ENCODE peak calls at places on chromosomes 2 and 18, in seven cellular contexts. O is MM.1S, Q is HCT116, L is PC-3, R is GM23338, E is hepatocyte, Y is SK-N-SH. M is an unnamed sample. For H3K9me2 and H3K27me3, the result is how much of the 10 kb centered on the place peaks cover.

GRCh38 chr18:47931707-47932103 is 1.2 kb upstream of the SMAD2 start:
- DNase-seq in O (peak), Q (no peak), L (no peak), R (peak), E (peak), Y (peak), M (peak)

GRCh38 chr2:3492951-3493609 is 26.3 kb downstream of the ADI1 start:
- DNase-seq in O (no peak), Q (no peak), L (no peak), R (no peak), E (no peak), Y (peak), M (no peak)

GRCh38 chr18:9259148-9259547 is 75.4 kb upstream of the TWSG1 start:
- DNase-seq in O (no peak), Q (no peak), L (no peak), R (no peak), E (no peak), Y (no peak), M (no peak)

GRCh38 chr2:28477087-28477486 is 18.8 kb upstream of the PLB1 start:
- DNase-seq in O (peak), Q (no peak), L (no peak), R (no peak), E (no peak), Y (no peak), M (no peak)

GRCh38 chr2:240520143-240520973 is 37.4 kb downstream of the ANKMY1 start:
- DNase-seq in O (no peak), Q (no peak), L (no peak), R (peak), E (no peak), Y (no peak), M (no peak)

GRCh38 chr2:38073211-38074005 is 2.5 kb downstream of the CYP1B1 start:
- DNase-seq in O (no peak), Q (no peak), L (peak), R (peak), E (no peak), Y (no peak), M (peak)

GRCh38 chr18:48569139-48569914 is 30.5 kb downstream of the CTIF start:
- DNase-seq in O (no peak), Q (no peak), L (no peak), R (no peak), E (no peak), Y (no peak), M (no peak)

GRCh38 chr2:135676031-135676430 is 65.6 kb upstream of the UBXN4 start:
- DNase-seq in O (no peak), Q (no peak), L (no peak), R (no peak), E (no peak), Y (no peak), M (no peak)

GRCh38 chr2:74552914-74553811 is 579 bp downstream of the LOXL3 start:
- DNase-seq in O (no peak), Q (no peak), L (no peak), R (peak), E (peak), Y (peak), M (no peak)

GRCh38 chr2:205613970-205614559 is 68.2 kb upstream of the NRP2 start:
- DNase-seq in O (no peak), Q (no peak), L (no peak), R (no peak), E (no peak), Y (peak), M (no peak)

GRCh38 chr2:211931314-211931713 is 607.3 kb downstream of the ERBB4 start:
- DNase-seq in O (no peak), Q (no peak), L (no peak), R (no peak), E (no peak), Y (no peak), M (no peak)

GRCh38 chr18:27921392-27921791 is 255.5 kb downstream of the CDH2 start:
- DNase-seq in O (no peak), Q (no peak), L (peak), R (peak), E (no peak), Y (no peak), M (peak)

GRCh38 chr2:223056656-223057418 is 4.8 kb downstream of the KCNE4 start:
- DNase-seq in O (no peak), Q (no peak), L (no peak), R (no peak), E (peak), Y (no peak), M (no peak)

GRCh38 chr2:241794250-241794823 is 14.7 kb upstream of the NEU4 start:
- DNase-seq in O (no peak), Q (no peak), L (no peak), R (no peak), E (no peak), Y (no peak), M (no peak)

GRCh38 chr2:127932199-127932877 is 46.6 kb upstream of the AMMECR1L start:
- DNase-seq in O (no peak), Q (peak), L (peak), R (no peak), E (peak), Y (no peak), M (peak)

GRCh38 chr2:204282525-204282924 is 262.8 kb upstream of the PARD3B start:
- DNase-seq in O (no peak), Q (no peak), L (no peak), R (peak), E (peak), Y (no peak), M (no peak)

GRCh38 chr2:218002792-218003191 is at the start of gene TNS1:
- DNase-seq in O (no peak), Q (no peak), L (no peak), R (peak), E (peak), Y (peak), M (no peak)

GRCh38 chr2:42923632-42924425 is 131.4 kb upstream of the HAAO start:
- DNase-seq in O (no peak), Q (no peak), L (no peak), R (peak), E (no peak), Y (no peak), M (no peak)

GRCh38 chr2:226664140-226664539 is 135.5 kb downstream of the IRS1 start:
- DNase-seq in O (no peak), Q (no peak), L (peak), R (no peak), E (no peak), Y (no peak), M (no peak)

GRCh38 chr2:209600257-209601180 is 171.1 kb upstream of the UNC80 start:
- DNase-seq in O (no peak), Q (no peak), L (no peak), R (peak), E (no peak), Y (peak), M (no peak)

GRCh38 chr2:50402654-50402960 is 629.3 kb downstream of the NRXN1 start:
- DNase-seq in O (no peak), Q (no peak), L (no peak), R (no peak), E (no peak), Y (no peak), M (no peak)

GRCh38 chr2:201258666-201258999 is 1.7 kb upstream of the CASP8 start:
- DNase-seq in O (no peak), Q (no peak), L (no peak), R (peak), E (no peak), Y (no peak), M (no peak)

GRCh38 chr2:160294339-160294803 is 94.3 kb upstream of the ITGB6 start:
- DNase-seq in O (no peak), Q (no peak), L (peak), R (no peak), E (peak), Y (no peak), M (no peak)

GRCh38 chr18:59459352-59460059 is 100.4 kb upstream of the LMAN1 start:
- DNase-seq in O (peak), Q (peak), L (peak), R (peak), E (peak), Y (peak), M (no peak)

GRCh38 chr2:172555522-172556283 is at the start of gene PDK1:
- DNase-seq in O (peak), Q (peak), L (peak), R (peak), E (peak), Y (peak), M (peak)

GRCh38 chr2:181977661-181978350 is 7.8 kb upstream of the PPP1R1C start:
- DNase-seq in O (no peak), Q (no peak), L (peak), R (no peak), E (peak), Y (no peak), M (peak)

GRCh38 chr2:11142330-11142729 is 12.9 kb upstream of the SLC66A3 start:
- DNase-seq in O (no peak), Q (no peak), L (no peak), R (no peak), E (no peak), Y (no peak), M (no peak)

GRCh38 chr2:227447606-227448005 is 24.4 kb upstream of the AGFG1 start:
- DNase-seq in O (no peak), Q (no peak), L (peak), R (no peak), E (no peak), Y (no peak), M (no peak)

GRCh38 chr2:84891355-84892010 is 10.6 kb upstream of the TRABD2A start:
- DNase-seq in O (no peak), Q (no peak), L (no peak), R (no peak), E (no peak), Y (no peak), M (no peak)

GRCh38 chr2:8103085-8103708 is 578.7 kb upstream of the ID2 start:
- DNase-seq in O (no peak), Q (no peak), L (peak), R (no peak), E (peak), Y (no peak), M (no peak)

GRCh38 chr2:85390941-85391669 is 19.1 kb downstream of the CAPG start:
- DNase-seq in O (peak), Q (peak), L (peak), R (peak), E (peak), Y (peak), M (peak)

GRCh38 chr2:233002829-233003657 is 10.0 kb downstream of the NGEF start:
- DNase-seq in O (no peak), Q (no peak), L (no peak), R (no peak), E (no peak), Y (no peak), M (no peak)

GRCh38 chr2:191740776-191741175 is 62.8 kb downstream of the NABP1 start:
- DNase-seq in O (no peak), Q (no peak), L (no peak), R (no peak), E (no peak), Y (no peak), M (no peak)

GRCh38 chr2:215486973-215487372 is 51.1 kb upstream of the FN1 start:
- DNase-seq in O (no peak), Q (no peak), L (no peak), R (no peak), E (no peak), Y (no peak), M (no peak)

GRCh38 chr2:55159037-55159651 is 72.9 kb downstream of the CLHC1 start:
- DNase-seq in O (peak), Q (no peak), L (no peak), R (no peak), E (no peak), Y (no peak), M (no peak)

GRCh38 chr2:26847663-26848335 is at the start of gene DPYSL5:
- DNase-seq in O (no peak), Q (peak), L (no peak), R (peak), E (peak), Y (peak), M (no peak)

GRCh38 chr2:173119069-173119807 is 43.6 kb downstream of the MAP3K20 start:
- DNase-seq in O (no peak), Q (no peak), L (no peak), R (no peak), E (no peak), Y (no peak), M (no peak)

GRCh38 chr2:74646829-74647482 is 1.2 kb downstream of the M1AP start:
- DNase-seq in O (no peak), Q (no peak), L (no peak), R (peak), E (no peak), Y (no peak), M (no peak)

GRCh38 chr2:97691166-97691565 is 21.7 kb downstream of the C2orf92 start:
- DNase-seq in O (no peak), Q (no peak), L (no peak), R (peak), E (no peak), Y (no peak), M (peak)

DNA sequence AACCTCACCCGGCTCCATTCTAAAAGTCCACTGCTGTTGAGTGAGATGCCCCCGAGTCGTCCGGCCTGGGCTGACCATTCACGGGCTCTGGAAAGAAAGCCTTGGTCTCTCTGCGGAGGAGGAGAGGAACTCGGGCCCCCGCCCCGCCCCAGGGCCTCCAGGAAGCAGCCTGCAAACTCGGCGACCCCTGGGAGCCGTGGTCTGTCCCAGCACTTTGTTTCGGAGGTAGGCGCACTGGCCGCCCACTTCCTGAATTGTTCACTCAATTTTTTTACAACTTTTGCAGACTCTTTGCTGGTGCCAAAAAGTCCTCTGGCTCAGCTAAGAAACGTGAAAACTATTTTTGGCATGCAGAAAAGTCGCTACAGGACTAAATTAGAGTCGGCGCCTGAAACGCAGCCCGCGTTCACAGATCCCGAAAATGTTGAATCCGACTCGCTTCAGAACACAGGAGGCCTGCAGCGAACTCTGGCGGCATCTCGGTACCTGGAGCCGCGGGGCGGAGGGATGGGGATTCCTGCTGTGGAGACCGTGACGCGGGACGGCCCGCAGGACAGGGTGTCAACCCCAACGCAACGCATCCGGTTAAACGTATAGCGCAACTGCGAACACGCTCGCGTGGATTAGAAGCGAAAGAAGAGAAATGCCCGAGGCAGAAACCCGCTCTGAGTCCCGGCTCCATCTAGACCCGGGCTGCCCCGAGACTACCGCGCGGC is 1.5 kb downstream of the PXDN start:
- DNase-seq in O (no peak), Q (no peak), L (peak), R (peak), E (peak), Y (peak), M (peak)
- TF ChIP-seq CTCF in O (no peak), Q (peak), L (peak), R (peak), E (peak), Y (peak), M (peak)

DNA sequence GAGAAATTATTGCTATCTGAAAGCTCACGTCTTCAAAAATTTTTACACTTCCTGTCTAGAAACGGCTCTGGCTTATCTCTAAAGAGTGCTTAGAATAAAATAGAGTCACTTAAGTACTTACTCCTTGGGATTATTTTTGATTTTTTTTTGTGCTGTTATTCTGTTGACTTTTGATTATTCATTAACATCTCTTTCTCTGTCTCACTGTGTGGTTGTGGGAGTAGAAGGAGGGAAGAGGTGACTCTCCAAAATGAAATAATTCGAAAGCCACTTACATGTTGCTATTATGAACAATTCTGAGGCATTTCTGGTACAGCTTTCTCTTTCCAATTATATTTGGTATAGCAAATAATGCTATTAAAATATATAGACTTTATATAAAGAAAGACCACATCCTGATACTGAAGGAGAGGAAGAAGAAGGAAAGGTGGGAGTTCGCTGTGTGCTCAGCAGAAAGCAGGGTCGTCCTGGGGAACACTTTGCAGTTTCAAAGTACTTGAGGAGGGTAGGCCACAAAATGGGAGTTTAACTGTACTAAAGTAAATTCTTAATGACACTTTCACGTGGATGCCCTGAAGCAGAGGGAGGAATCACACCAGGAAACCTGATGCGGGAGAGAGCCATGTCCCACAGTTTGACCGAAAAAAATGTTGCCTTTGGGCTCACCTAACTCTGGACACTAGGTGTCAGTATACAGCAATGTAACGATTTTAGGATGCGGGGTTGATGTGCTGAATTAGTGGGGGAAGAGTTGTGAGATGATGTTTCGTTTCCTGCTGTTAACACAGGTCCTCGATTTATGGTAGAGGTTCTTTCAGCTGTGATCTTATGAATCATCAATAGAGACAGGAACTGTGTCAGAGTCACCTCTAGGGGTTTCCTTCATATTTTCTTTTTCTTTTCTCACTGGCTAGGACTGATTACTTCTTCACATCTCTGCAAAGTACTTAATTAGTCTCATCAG is 9.8 kb upstream of the MMADHC start:
- DNase-seq in O (peak), Q (peak), L (peak), R (peak), E (peak), Y (peak), M (peak)
- H3K9me2 ChIP-seq in O (under half), Q (under half), L (under half), R (under half), E (under half), Y (under half), M (under half)

DNA sequence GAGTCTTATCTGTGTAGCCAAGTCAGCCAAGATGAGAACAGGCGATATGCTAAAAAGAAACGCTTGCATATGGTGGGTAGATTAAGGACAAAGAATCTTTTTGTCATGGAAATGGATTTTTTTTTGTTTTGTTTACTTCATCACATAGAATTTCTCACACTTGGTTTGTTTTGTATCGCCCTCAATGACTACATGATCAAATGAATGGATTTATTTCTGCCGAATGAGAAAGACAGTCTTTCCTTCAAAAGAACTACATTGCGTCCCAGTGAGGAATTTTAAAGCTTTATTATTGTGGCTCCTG is 2.0 kb downstream of the SALL3 start:
- DNase-seq in O (no peak), Q (no peak), L (no peak), R (peak), E (no peak), Y (no peak), M (no peak)
- H3K27me3 ChIP-seq in O (under half), Q (under half), L (half or more), R (under half), E (half or more), Y (half or more), M (under half)

DNA sequence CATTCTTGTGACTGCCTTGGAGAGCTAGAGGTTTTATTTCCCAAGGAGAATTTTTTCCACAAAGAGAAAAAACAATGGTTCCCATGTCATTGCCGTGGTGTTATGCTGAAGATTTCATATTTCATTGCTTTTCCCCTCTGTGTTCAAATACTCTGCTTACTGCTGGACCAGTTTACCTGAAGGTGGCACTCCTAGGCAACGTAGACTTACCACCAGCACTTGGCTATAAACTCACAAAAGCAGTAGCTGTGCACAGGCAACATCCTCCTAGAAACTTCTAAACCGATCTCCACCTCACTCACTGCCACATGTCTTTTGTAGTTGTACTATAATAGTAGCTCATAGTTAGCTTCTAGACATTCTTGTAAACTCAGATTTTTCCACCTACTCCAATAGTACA is 1319.7 kb upstream of the CRIM1 start:
- DNase-seq in O (peak), Q (no peak), L (peak), R (peak), E (peak), Y (peak), M (no peak)
- TF ChIP-seq CTCF in O (peak), Q (no peak), L (peak), R (peak), E (peak), Y (peak), M (no peak)

GRCh38 chr2:151640087-151640486 is 94.2 kb downstream of the NEB start:
- DNase-seq in O (no peak), Q (no peak), L (no peak), R (peak), E (no peak), Y (no peak), M (no peak)
- H3K9me2 ChIP-seq in O (under half), Q (under half), L (under half), R (under half), E (under half), Y (under half), M (under half)

DNA sequence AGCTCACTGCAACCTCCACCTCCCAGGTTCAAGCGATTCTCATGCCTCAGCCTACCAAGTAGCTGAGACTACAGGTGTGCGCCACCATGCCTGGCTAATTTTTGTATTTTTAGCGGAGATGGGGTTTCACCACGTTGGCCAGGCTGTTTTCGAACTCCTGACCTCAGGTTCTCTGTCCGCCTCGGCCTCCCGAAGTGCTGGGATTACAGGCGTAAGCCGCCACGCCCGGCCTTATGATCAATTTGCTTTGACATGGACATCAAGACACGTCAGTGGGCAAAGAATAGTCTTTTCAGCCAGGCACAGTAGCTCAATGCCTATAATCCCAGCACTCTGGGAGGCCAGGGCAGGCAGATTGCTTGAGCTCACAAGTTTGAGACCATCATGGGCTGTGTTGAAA is 48.0 kb upstream of the CABYR start:
- DNase-seq in O (no peak), Q (no peak), L (no peak), R (no peak), E (no peak), Y (no peak), M (no peak)
- H3K27me3 ChIP-seq in O (under half), Q (under half), L (under half), R (under half), E (under half), Y (under half), M (under half)